ENCODE peak calls at places on chromosomes 1 and 21, in four cellular contexts. B is GM12878, D is K562, R is HepG2. S is an unnamed sample.

GRCh38 chr1:85276290-85277026 is at the start of gene BCL10:
- DNase-seq in B (peak; percentile 97), D (peak; percentile 96), R (peak; percentile 94), S (peak; percentile 98)

GRCh38 chr1:203208181-203208580 is 21.3 kb downstream of the CHIT1 start:
- DNase-seq in B (no peak), D (no peak), R (no peak), S (no peak)

GRCh38 chr1:58621375-58621774 is 44.3 kb upstream of the TACSTD2 start:
- DNase-seq in B (no peak), D (no peak), R (no peak), S (no peak)

GRCh38 chr1:209756608-209757445 is 974 bp downstream of the TRAF3IP3 start:
- DNase-seq in B (peak; percentile 49), D (no peak), R (no peak), S (no peak)

GRCh38 chr1:229874150-229874549 is 192.9 kb upstream of the GALNT2 start:
- DNase-seq in B (no peak), D (no peak), R (no peak), S (no peak)

GRCh38 chr1:23524716-23525401 is 6.2 kb downstream of the E2F2 start:
- DNase-seq in B (no peak), D (peak; percentile 60), R (no peak), S (no peak)

GRCh38 chr1:32208891-32209309 is at the start of gene DCDC2B:
- DNase-seq in B (no peak), D (no peak), R (peak; percentile 24), S (no peak)

GRCh38 chr1:33010946-33011731 is 25.5 kb downstream of the AK2 start:
- DNase-seq in B (no peak), D (no peak), R (no peak), S (no peak)

GRCh38 chr21:46368533-46369285 is 44.8 kb downstream of the PCNT start:
- DNase-seq in B (peak; percentile 65), D (no peak), R (no peak), S (no peak)

GRCh38 chr1:155950829-155951228 is 9.4 kb downstream of the RXFP4 start:
- DNase-seq in B (no peak), D (no peak), R (no peak), S (no peak)

GRCh38 chr1:171257207-171258052 is 9.1 kb downstream of the FMO1 start:
- DNase-seq in B (no peak), D (no peak), R (no peak), S (no peak)

GRCh38 chr1:116853680-116854191 is 56.0 kb upstream of the PTGFRN start:
- DNase-seq in B (no peak), D (no peak), R (peak; percentile 58), S (no peak)

GRCh38 chr1:211944733-211945500 is 90.4 kb downstream of the INTS7 start:
- DNase-seq in B (no peak), D (no peak), R (peak; percentile 94), S (peak; percentile 55)

GRCh38 chr1:108661030-108661609 is at the start of gene HENMT1:
- DNase-seq in B (peak; percentile 23), D (no peak), R (no peak), S (peak; percentile 68)

GRCh38 chr1:69710484-69710883 is 142.8 kb downstream of the LRRC7 start:
- DNase-seq in B (no peak), D (no peak), R (no peak), S (no peak)

GRCh38 chr1:233440952-233441401 is 113.5 kb downstream of the MAP3K21 start:
- DNase-seq in B (peak; percentile 54), D (peak; percentile 37), R (peak; percentile 31), S (peak; percentile 34)

GRCh38 chr21:18840239-18840638 is 436.7 kb upstream of the TMPRSS15 start:
- DNase-seq in B (no peak), D (no peak), R (no peak), S (peak; percentile 12)

GRCh38 chr1:75134939-75135828 is 996 bp downstream of the LHX8 start:
- DNase-seq in B (no peak), D (no peak), R (no peak), S (peak; percentile 56)

GRCh38 chr1:97138515-97139032 is 417.0 kb downstream of the PTBP2 start:
- DNase-seq in B (no peak), D (no peak), R (no peak), S (no peak)

GRCh38 chr1:117821782-117822447 is 107.5 kb downstream of the GDAP2 start:
- DNase-seq in B (no peak), D (no peak), R (peak; percentile 87), S (no peak)

GRCh38 chr1:209513226-209513625 is 70.3 kb upstream of the CAMK1G start:
- DNase-seq in B (no peak), D (peak; percentile 35), R (peak; percentile 24), S (no peak)

GRCh38 chr1:42934541-42935312 is 23.9 kb downstream of the SLC2A1 start:
- DNase-seq in B (no peak), D (no peak), R (no peak), S (no peak)

GRCh38 chr1:4105300-4105880 is 205.3 kb upstream of the C1orf174 start:
- DNase-seq in B (no peak), D (no peak), R (no peak), S (no peak)

GRCh38 chr1:235990376-235990795 is 74.5 kb downstream of the NID1 start:
- DNase-seq in B (no peak), D (no peak), R (no peak), S (no peak)

GRCh38 chr1:113255728-113256347 is 134.5 kb upstream of the MAGI3 start:
- DNase-seq in B (no peak), D (no peak), R (no peak), S (no peak)

GRCh38 chr1:173771536-173771935 is 52.9 kb upstream of the DARS2 start:
- DNase-seq in B (no peak), D (no peak), R (no peak), S (no peak)

GRCh38 chr1:98565951-98566350 is 95.6 kb upstream of the SNX7 start:
- DNase-seq in B (no peak), D (no peak), R (no peak), S (no peak)

GRCh38 chr1:50787266-50787665 is 172.8 kb downstream of the FAF1 start:
- DNase-seq in B (no peak), D (no peak), R (no peak), S (no peak)

GRCh38 chr1:244836135-244836521 is 670 bp downstream of the COX20 start:
- DNase-seq in B (no peak), D (peak; percentile 23), R (peak; percentile 13), S (no peak)

GRCh38 chr1:8094481-8095241 is 68.6 kb upstream of the ERRFI1 start:
- DNase-seq in B (no peak), D (no peak), R (peak; percentile 79), S (no peak)

GRCh38 chr1:179709841-179710329 is 33.2 kb upstream of the FAM163A start:
- DNase-seq in B (peak; percentile 30), D (no peak), R (no peak), S (no peak)

GRCh38 chr1:114758251-114758832 is 558 bp upstream of the CSDE1 start:
- DNase-seq in B (no peak), D (no peak), R (peak; percentile 7), S (no peak)
- TF ChIP-seq ESRRA in B (no peak), D (no peak), R (no peak), S (no peak)

DNA sequence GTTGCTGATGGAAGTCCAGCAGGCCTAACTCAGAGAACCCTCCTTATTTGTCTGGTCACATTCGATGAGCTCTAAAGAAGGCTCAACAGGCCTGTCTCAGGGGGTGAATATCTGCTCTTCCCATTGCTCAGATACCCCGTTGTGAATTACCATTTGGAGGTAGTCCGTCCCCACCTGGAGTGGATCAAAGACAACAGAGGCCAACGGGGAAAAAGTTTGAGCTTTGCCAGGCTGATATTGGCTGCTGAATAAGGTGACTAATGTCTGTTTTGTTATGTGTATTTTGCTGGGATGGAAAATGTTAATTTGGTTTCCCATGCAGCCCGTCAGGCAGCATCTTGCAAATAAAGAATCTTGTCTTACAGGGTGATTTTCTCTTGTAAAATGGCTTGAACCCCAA is 69.2 kb upstream of the EPS8L3 start:
- DNase-seq in B (no peak), D (no peak), R (no peak), S (no peak)
- TF ChIP-seq NR2C2 in B (no peak), D (no peak), R (no peak), S (no peak)

GRCh38 chr1:11071463-11072215 is 11.8 kb upstream of the SRM start:
- DNase-seq in B (no peak), D (no peak), R (no peak), S (no peak)

GRCh38 chr1:11067716-11068495 is 8.1 kb upstream of the SRM start:
- DNase-seq in B (no peak), D (no peak), R (no peak), S (peak; percentile 7)

GRCh38 chr1:11068556-11069232 is 8.9 kb upstream of the SRM start:
- DNase-seq in B (no peak), D (no peak), R (no peak), S (peak; percentile 2)

GRCh38 chr1:11070876-11071275 is 11.1 kb upstream of the SRM start:
- DNase-seq in B (no peak), D (no peak), R (no peak), S (no peak)

GRCh38 chr1:11069233-11069950 is 9.6 kb upstream of the SRM start:
- DNase-seq in B (no peak), D (no peak), R (no peak), S (peak; percentile 3)
- TF ChIP-seq ESRRA in B (no peak), D (no peak), R (no peak), S (no peak)

DNA sequence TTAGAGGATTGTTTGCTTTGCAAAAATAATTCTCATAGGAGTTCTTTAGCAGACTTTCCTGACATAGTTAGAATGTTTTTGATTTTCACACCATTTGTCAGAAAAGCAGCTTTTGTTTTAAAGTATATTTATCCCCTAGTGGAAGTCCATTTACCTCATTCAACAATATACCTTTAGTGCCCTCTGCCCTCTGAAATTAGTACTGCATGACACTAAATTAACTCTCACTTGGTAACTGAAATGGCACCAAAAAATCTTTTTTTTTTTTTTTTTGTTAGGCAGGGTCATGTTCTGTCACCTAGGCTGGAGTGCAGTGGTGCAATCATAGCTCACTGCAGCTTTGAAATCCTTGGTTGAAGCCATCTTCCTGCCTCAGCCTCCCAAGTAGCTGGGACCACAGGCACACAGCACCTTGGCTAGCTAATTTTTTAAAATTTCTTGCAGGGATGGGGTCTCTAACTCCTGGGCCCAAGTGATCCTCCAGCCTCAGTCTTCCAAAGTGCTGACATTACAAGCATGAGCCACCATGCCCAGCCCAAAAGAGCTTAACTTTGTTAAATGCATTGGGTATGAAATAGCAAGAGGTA is 13.6 kb downstream of the LRRC42 start:
- DNase-seq in B (no peak), D (peak; percentile 43), R (peak; percentile 35), S (no peak)
- TF ChIP-seq NR2C2 in B (no peak), D (no peak), R (no peak), S (no peak)

S was measured in WTC11.